ENCODE peak calls at places on chromosomes 16 and 17, in six cellular contexts. P is prostate gland, D is foreskin fibroblast, W is GM13977, G is activated B cell treated with CpG ODN at 0.5 μM for 24 hours, O is SK-N-SH. H is an unnamed sample.

GRCh38 chr16:75660726-75661302 is 13.2 kb downstream of the TERF2IP start:
- DNase-seq in P (no peak), D (no peak), W (no peak), G (no peak), O (no peak), H (no peak)

GRCh38 chr16:29318037-29318436 is 88.5 kb downstream of the NPIPB11 start:
- DNase-seq in P (no peak), D (no peak), W (no peak), G (no peak), O (no peak), H (peak)

GRCh38 chr16:53207810-53208752 is 153.3 kb downstream of the CHD9 start:
- DNase-seq in P (peak), D (peak), W (peak), G (no peak), O (peak), H (peak)

GRCh38 chr17:45160505-45161287 is 979 bp upstream of the HEXIM2 start:
- DNase-seq in P (peak), D (peak), W (no peak), G (peak), O (peak), H (peak)

GRCh38 chr17:40068917-40069750 is 6.4 kb downstream of the THRA start:
- DNase-seq in P (peak), D (peak), W (peak), G (peak), O (peak), H (peak)

GRCh38 chr17:6327007-6327406 is 107.9 kb downstream of the AIPL1 start:
- DNase-seq in P (no peak), D (no peak), W (no peak), G (no peak), O (no peak), H (no peak)

GRCh38 chr16:53282975-53283946 is 151.0 kb upstream of the RBL2 start:
- DNase-seq in P (no peak), D (peak), W (no peak), G (no peak), O (peak), H (no peak)

GRCh38 chr17:44204453-44204882 is 4.8 kb upstream of the ATXN7L3 start:
- DNase-seq in P (no peak), D (peak), W (no peak), G (no peak), O (no peak), H (no peak)

GRCh38 chr17:57885148-57885915 is 35.5 kb upstream of the MRPS23 start:
- DNase-seq in P (no peak), D (no peak), W (no peak), G (no peak), O (no peak), H (no peak)

GRCh38 chr17:53792997-53793396 is 29.7 kb upstream of the KIF2B start:
- DNase-seq in P (no peak), D (no peak), W (no peak), G (no peak), O (no peak), H (no peak)

GRCh38 chr17:78111012-78111726 is 17.4 kb downstream of the TMC6 start:
- DNase-seq in P (no peak), D (no peak), W (no peak), G (no peak), O (no peak), H (no peak)

DNA sequence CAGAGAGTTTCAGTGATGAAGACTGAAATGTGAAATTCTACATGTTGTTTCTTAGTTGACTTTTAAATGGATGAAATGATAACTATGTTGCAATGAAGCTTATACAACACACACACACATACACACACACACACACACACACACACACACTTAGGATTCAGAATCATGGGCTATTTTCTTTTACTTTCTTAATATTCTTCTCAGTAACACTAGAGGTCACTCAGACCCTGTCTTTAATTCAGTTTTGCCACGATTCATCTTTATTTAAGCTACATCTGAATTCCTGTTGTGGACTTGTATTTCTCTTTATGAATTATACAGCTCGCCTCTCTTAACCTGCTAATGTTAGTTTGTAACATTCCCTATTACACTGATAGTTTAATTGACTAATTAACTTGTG is 109.6 kb upstream of the GOT2 start:
- DNase-seq in P (no peak), D (peak), W (peak), G (no peak), O (peak), H (no peak)
- TF ChIP-seq CTCF in P (no peak), D (peak), W (peak), G (no peak), O (peak), H (no peak)

DNA sequence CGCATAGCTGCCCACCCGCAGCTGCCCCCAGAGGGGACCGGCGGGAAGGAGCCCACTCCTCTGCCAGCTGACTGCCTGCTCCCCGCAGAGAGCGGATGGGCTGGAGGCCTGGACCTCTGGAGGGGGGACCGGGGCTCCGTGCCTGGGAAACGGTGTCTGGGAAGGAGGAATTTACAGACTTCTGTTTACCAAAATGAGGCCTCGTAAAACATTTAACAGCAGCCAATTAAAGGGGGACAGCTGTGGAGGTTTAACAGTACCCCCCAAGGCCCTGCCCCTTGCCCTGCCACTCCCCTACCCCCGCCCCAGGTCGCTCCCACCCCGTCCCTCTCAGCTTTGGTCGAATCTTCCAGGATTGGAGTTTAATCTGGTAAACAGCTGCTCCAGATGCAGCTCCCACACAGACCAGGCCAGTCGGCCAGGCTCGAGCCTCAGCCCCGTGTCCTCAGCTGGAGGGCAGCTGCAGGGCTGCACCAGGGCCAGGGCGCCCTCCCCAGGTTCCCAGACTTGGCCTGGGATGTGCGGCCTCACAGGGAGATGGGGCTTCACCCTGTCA is 41.1 kb downstream of the BAHCC1 start:
- DNase-seq in P (no peak), D (peak), W (no peak), G (no peak), O (peak), H (no peak)
- TF ChIP-seq CTCF in P (no peak), D (no peak), W (no peak), G (no peak), O (no peak), H (peak)

DNA sequence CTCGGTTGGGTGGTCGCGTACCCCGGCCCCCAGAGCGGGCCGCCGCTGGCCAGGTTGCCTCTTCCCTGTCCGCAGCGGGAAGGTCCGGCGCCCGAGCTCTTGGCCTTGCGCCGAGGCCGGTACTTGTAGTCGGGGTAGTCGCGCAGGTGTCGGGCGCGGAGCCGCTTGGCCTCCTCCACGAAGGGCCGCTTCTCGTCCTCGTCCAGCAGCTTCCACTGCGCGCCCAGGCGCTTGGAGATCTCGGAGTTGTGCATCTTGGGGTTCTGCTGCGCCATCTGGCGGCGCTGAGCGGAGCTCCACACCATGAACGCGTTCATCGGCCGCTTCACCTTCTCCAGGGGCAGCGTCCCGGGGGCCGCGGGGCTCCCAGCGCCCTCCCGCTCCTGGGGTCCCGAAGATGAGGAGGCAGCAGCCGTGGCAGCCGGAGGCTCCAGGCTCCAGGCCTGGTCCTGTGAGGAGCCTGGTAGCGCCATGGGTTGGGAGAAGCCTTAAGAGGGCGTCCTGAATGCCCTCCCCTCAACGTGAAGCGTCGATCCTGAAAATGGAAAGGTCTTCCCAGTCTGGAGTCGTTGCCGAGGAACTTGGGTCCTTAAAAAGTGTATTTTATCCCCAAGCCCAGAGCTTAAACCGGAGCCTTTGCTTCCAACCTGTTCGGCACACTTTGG is 558 bp downstream of the SOX15 start:
- DNase-seq in P (peak), D (peak), W (peak), G (peak), O (peak), H (peak)
- TF ChIP-seq CTCF in P (peak), D (peak), W (peak), G (peak), O (peak), H (peak)

DNA sequence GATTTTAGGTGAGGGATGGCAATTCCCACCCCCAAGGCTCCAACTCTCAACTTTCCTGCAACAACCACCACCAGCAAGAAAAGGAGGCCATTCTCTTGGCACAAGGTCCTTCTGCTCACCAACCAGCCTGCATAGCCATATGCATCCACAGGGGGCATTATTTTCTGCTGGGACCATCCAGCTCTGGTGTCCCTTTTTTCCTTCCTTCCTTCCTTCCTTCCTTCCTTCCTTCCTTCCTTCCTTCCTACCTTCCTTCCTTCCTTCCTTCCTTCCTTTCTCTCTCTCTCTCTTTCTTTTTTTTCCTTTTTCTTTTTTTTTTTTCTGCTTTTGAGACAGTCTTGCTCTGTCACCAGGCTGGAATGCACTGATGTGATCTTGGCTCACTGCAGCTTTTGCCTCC is 21.1 kb upstream of the COX10 start:
- DNase-seq in P (no peak), D (peak), W (peak), G (no peak), O (peak), H (peak)
- TF ChIP-seq CTCF in P (no peak), D (no peak), W (peak), G (no peak), O (peak), H (peak)

DNA sequence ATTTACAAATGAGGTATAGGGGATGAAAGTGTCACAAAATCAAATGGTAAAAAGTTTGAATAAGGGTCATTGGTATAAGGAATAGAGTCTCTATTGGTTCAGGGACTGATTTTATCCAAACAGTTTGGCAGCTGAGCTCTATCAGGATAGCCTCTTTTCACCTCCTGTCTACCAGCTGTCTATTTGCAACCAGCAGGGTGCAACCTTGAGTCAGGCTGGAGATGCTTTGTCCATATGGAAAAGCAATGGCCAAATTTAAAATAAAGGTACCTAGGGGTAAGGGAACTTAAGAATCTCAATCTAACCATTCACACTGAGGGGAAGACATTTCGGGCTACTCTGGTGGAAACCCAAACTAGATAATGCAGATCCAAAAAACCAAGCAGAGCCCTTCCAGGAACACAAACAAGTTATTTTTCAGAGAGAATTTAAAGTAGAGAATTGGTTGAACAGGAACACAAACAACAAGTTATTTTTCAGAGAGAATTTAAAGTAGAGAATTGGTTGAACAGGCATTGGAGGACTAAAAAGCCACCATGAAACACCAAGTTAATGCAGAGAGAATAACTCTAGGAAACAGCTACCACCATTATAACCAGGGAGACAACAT is 12.6 kb upstream of the CA10 start:
- DNase-seq in P (peak), D (peak), W (no peak), G (no peak), O (peak), H (peak)
- TF ChIP-seq CTCF in P (peak), D (peak), W (peak), G (no peak), O (peak), H (peak)

GRCh38 chr16:86039606-86040005 is 140.6 kb downstream of the IRF8 start:
- DNase-seq in P (no peak), D (no peak), W (no peak), G (no peak), O (no peak), H (no peak)
- TF ChIP-seq CTCF in P (no peak), D (no peak), W (no peak), G (no peak), O (no peak), H (no peak)

DNA sequence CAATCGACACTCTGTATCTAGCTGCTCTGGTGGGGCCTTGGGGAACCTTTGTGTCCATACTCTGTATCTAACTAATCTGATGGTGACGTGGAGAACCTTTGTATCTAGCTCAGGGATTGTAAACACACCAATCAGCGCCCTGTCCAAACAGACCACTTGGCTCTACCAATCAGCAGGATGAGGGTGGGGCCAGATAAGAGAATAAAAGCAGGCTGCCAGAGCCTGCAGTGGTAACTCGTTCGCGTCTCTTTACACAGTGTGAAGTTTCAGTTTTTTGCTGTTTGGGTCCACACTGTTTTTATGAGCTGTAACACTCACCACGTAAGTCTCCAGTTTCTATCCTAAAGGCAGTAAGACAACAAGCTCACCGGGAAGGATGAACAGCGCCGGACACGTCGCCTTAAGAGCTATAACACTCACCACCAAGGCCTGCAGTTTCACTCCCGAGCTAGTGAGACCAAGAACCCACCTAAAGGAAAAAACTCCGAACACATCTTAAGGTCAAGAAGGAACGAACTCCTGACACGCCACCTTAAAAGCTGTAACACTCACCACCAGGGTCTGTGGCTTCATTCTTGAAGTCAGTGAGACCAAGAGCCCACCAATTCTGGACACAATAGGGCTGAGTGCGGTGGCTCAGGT is 64.6 kb downstream of the KPNA2 start:
- DNase-seq in P (no peak), D (no peak), W (no peak), G (no peak), O (no peak), H (no peak)
- TF ChIP-seq CTCF in P (no peak), D (no peak), W (no peak), G (no peak), O (no peak), H (no peak)

DNA sequence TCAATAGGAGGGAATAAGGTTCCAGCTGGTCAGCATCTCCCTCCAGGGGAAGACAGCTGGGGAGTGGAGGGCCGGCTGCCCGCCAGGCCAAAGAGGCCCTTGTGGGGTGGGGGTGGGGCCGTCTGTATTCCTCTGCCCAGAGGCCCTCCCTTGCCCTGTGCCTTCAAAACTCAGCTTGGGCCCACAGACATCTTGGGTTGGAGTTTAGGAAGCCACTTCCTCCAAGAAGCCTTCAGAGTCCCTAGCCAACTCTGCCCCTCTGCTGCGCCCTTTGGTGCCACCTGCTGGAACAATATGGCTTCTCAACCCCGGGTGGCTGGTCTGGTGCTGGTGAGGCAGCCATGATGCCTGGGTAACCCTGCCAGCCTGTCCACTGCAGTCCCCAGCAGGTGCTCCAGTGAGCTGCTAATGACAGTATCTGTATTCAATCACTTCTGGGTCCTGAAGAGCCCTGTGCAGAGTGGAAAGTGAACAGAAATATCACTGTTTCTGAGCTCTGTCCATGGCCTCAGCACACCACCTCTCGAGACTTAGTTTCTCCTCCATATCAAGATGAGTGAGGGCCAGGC is 16.7 kb downstream of the HSD11B2 start:
- DNase-seq in P (no peak), D (peak), W (peak), G (peak), O (peak), H (peak)
- TF ChIP-seq CTCF in P (no peak), D (peak), W (peak), G (no peak), O (peak), H (peak)